ENCODE peak calls at places on chromosomes 12 and 14, in ten cellular contexts. E, Z, J, G, Q, S, Y, A, I and H are unnamed samples.

GRCh38 chr14:80973918-80974317 is 18.5 kb downstream of the TSHR start:
- DNase-seq in I (no peak), Z (no peak), S (peak; percentile 41), Q (no peak), E (no peak), A (no peak), G (no peak), J (no peak), Y (no peak), H (peak; percentile 30)

GRCh38 chr14:95523818-95524448 is 7.5 kb upstream of the SYNE3 start:
- DNase-seq in G (no peak), Y (no peak), S (peak; percentile 89), E (no peak), A (peak; percentile 15), I (no peak), Z (peak; percentile 41), J (peak; percentile 57), Q (no peak), H (peak; percentile 87)

GRCh38 chr12:64404470-64405446 is 566 bp downstream of the XPOT start:
- DNase-seq in Z (peak; percentile 79), S (peak; percentile 92), G (peak; percentile 41), I (peak; percentile 71), E (peak; percentile 63), J (peak; percentile 71), Q (no peak), A (peak; percentile 57), Y (peak; percentile 80), H (peak; percentile 87)

GRCh38 chr12:66549050-66549389 is 129.9 kb downstream of the GRIP1 start:
- DNase-seq in A (no peak), G (no peak), S (no peak), Y (no peak), Z (no peak), J (no peak), E (no peak), I (no peak), Q (no peak), H (no peak)

GRCh38 chr12:57238854-57239554 is 9.5 kb downstream of the SHMT2 start:
- DNase-seq in E (peak; percentile 80), J (peak; percentile 89), Y (peak; percentile 76), I (peak; percentile 89), G (peak; percentile 77), Z (peak; percentile 94), S (peak; percentile 88), A (peak; percentile 91), Q (peak; percentile 75), H (peak; percentile 85)

GRCh38 chr14:75123991-75124390 is 2.9 kb downstream of the NEK9 start:
- DNase-seq in Z (peak; percentile 45), I (peak; percentile 87), J (peak; percentile 49), E (no peak), G (no peak), Y (peak; percentile 95), A (no peak), Q (no peak), S (peak; percentile 58), H (peak; percentile 80)

GRCh38 chr14:92513204-92513965 is at the start of gene RIN3:
- DNase-seq in E (no peak), A (no peak), Z (peak; percentile 47), Y (peak; percentile 34), J (no peak), S (peak; percentile 73), G (peak; percentile 12), I (peak; percentile 41), Q (no peak), H (peak; percentile 67)

GRCh38 chr14:64979336-64980074 is 7.2 kb upstream of the FNTB start:
- DNase-seq in Q (no peak), J (peak; percentile 12), A (no peak), Y (no peak), E (peak; percentile 44), I (peak; percentile 74), S (peak; percentile 34), Z (no peak), G (no peak), H (peak; percentile 60)